ENCODE peak calls at places on chromosomes 1 and 21, in four cellular contexts. L, W, A and R are unnamed samples.
A peak's percentile ranks its signal among the peaks of the same experiment; 100 is the strongest.

GRCh38 chr1:156488566-156489165 is 11.9 kb downstream of the MEF2D start:
- DNase-seq in L (no peak), W (no peak), A (no peak), R (no peak)

GRCh38 chr1:204204944-204205343 is 8.7 kb upstream of the KISS1 start:
- DNase-seq in L (no peak), W (no peak), A (no peak), R (no peak)

GRCh38 chr1:179529482-179529881 is 46.3 kb downstream of the NPHS2 start:
- DNase-seq in L (no peak), W (no peak), A (no peak), R (no peak)

GRCh38 chr1:219085988-219086387 is 87.7 kb upstream of the LYPLAL1 start:
- DNase-seq in L (no peak), W (peak; percentile 60), A (no peak), R (no peak)

GRCh38 chr1:199303035-199303434 is 664.2 kb downstream of the PTPRC start:
- DNase-seq in L (no peak), W (no peak), A (no peak), R (no peak)

GRCh38 chr1:202848191-202848542 is 37.4 kb downstream of the PCAT6 start:
- DNase-seq in L (no peak), W (peak; percentile 8), A (no peak), R (no peak)

GRCh38 chr1:113096493-113096892 is 23.5 kb downstream of the LRIG2 start:
- DNase-seq in L (no peak), W (no peak), A (no peak), R (no peak)

GRCh38 chr21:38989745-38990423 is 184.2 kb downstream of the ETS2 start:
- DNase-seq in L (no peak), W (peak; percentile 94), A (no peak), R (no peak)

GRCh38 chr1:51327386-51327785 is 3.0 kb downstream of the TTC39A start:
- DNase-seq in L (no peak), W (peak; percentile 47), A (no peak), R (no peak)

GRCh38 chr1:51325391-51325790 is 5.0 kb downstream of the TTC39A start:
- DNase-seq in L (no peak), W (no peak), A (no peak), R (no peak)

GRCh38 chr1:51326839-51327238 is 3.5 kb downstream of the TTC39A start:
- DNase-seq in L (no peak), W (no peak), A (no peak), R (no peak)

GRCh38 chr1:51324271-51325010 is 5.9 kb downstream of the TTC39A start:
- DNase-seq in L (no peak), W (no peak), A (no peak), R (no peak)

GRCh38 chr1:51325878-51326755 is 4.2 kb downstream of the TTC39A start:
- DNase-seq in L (no peak), W (no peak), A (no peak), R (no peak)
- H3K4me3 ChIP-seq in L (no peak overlapping the region), W (no peak overlapping the region), A (no peak overlapping the region), R (no peak overlapping the region)

GRCh38 chr21:14711287-14711686 is 165.2 kb upstream of the SAMSN1 start:
- DNase-seq in L (no peak), W (no peak), A (no peak), R (no peak)

GRCh38 chr21:14712121-14712520 is 166.0 kb upstream of the SAMSN1 start:
- DNase-seq in L (no peak), W (no peak), A (no peak), R (no peak)

GRCh38 chr21:14707265-14708020 is 161.3 kb upstream of the SAMSN1 start:
- DNase-seq in L (no peak), W (no peak), A (no peak), R (no peak)

GRCh38 chr21:14706712-14707111 is 160.6 kb upstream of the SAMSN1 start:
- DNase-seq in L (no peak), W (no peak), A (no peak), R (no peak)
- H3K4me3 ChIP-seq in L (no peak overlapping the region), W (no peak overlapping the region), A (no peak overlapping the region), R (no peak overlapping the region)

GRCh38 chr1:11728126-11728806 is 7.7 kb upstream of the AGTRAP start:
- DNase-seq in L (no peak), W (no peak), A (no peak), R (no peak)

GRCh38 chr1:11730429-11730861 is 5.5 kb upstream of the AGTRAP start:
- DNase-seq in L (no peak), W (peak; percentile 36), A (no peak), R (peak; percentile 52)

GRCh38 chr1:11729155-11729497 is 6.8 kb upstream of the AGTRAP start:
- DNase-seq in L (no peak), W (no peak), A (no peak), R (no peak)

GRCh38 chr1:11731719-11732283 is 4.1 kb upstream of the AGTRAP start:
- DNase-seq in L (peak; percentile 77), W (peak; percentile 70), A (peak; percentile 59), R (peak; percentile 66)

GRCh38 chr1:11729498-11730428 is 6.2 kb upstream of the AGTRAP start:
- DNase-seq in L (no peak), W (no peak), A (no peak), R (no peak)
- H3K4me3 ChIP-seq in L (no peak overlapping the region), W (no peak overlapping the region), A (no peak overlapping the region), R (no peak overlapping the region)

DNA sequence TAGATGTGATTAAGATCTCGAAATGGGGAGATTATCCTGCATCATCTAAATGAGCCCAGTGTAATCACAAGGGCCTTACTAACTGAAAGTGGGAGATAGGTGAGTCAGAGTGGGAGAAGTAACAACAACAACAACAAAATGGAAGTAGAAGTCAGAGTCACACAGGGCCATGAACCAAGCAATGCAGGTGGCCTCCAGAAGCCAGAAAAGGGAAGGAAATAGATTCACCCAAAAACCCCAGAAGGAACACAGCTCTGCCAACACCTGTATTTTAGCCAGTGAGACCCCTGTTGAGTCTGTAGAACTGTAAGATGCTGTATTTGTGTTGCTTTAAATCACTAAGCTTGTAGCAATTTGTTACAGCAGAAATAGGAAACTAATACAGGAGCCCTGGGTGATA is 4.1 kb downstream of the TAGLN2 start:
- DNase-seq in L (no peak), W (peak; percentile 21), A (no peak), R (no peak)
- H3K4me3 ChIP-seq in L (peak overlapping the region; percentile 83), W (no peak overlapping the region), A (peak overlapping the region; percentile 95), R (no peak overlapping the region)

GRCh38 chr1:169712309-169712631 is 850 bp upstream of the SELL start:
- DNase-seq in L (no peak), W (no peak), A (no peak), R (no peak)

GRCh38 chr1:169707917-169708604 is 3.4 kb downstream of the SELL start:
- DNase-seq in L (no peak), W (no peak), A (no peak), R (no peak)

GRCh38 chr1:169708633-169709032 is 2.8 kb downstream of the SELL start:
- DNase-seq in L (no peak), W (no peak), A (no peak), R (no peak)

GRCh38 chr1:169711469-169712308 is at the start of gene SELL:
- DNase-seq in L (peak; percentile 76), W (peak; percentile 68), A (no peak), R (peak; percentile 86)
- H3K4me3 ChIP-seq in L (peak within 1 kb of the TSS; percentile 34), W (peak within 1 kb of the TSS; percentile 27), A (peak within 1 kb of the TSS; percentile 31), R (no peak within 1 kb of the TSS)

DNA sequence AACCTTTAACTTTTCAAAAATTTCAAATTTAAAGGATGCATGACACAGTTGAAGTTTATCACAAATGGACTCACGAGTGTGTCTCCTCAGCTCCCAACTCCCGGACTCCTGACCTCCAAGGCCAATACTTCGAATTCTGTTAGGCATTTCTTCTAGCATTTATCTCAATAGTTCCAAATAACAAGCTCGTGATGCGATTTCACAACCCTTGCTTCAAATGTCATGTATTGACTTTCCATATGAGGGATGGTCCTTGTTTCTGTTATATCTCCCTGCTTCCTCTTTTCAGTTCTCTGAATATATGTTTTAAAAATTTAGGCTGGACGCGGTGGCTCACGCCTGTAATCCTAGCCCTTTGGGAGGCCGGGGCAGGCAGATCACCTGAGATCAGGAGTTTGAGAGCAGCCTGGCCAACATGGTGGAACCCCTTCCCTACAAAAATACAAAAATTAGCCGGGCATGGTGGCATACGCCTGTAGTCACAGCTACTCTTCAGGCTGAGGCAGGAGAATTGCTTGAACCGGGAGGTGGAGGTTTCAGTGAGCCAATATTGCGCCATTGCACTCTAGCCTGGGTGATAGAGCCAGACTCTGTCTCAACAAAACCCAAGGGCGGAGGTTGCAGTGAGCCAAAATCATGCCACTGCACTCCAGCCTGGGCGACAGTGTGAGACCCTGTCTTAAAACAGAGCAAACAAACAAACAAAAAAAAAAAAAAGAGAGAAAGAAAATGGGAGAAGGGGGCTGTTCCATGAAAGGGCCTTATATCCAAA is 51.9 kb upstream of the TINAGL1 start:
- DNase-seq in L (no peak), W (no peak), A (no peak), R (peak; percentile 34)
- H3K4me3 ChIP-seq in L (no peak overlapping the region), W (no peak overlapping the region), A (no peak overlapping the region), R (no peak overlapping the region)

GRCh38 chr21:45113543-45113942 is 39.2 kb downstream of the ADARB1 start:
- DNase-seq in L (no peak), W (no peak), A (no peak), R (no peak)
- H3K4me3 ChIP-seq in L (no peak overlapping the region), W (no peak overlapping the region), A (no peak overlapping the region), R (no peak overlapping the region)